ENCODE peak calls at places on chromosomes 13 and 19, in ten cellular contexts. B is PC-9; H is NCI-H2029 treated with DMSO at 0.1 percent for 48 hours; A is fibroblast of the aortic adventitia; O is A172; X is activated CD4-positive, CD25-positive, alpha-beta regulatory T cell treated with anti-CD3 and anti-CD28 coated beads, Interleukin-2, amount 50 U/mL, for 72 hours; E is CD4-positive, alpha-beta memory T cell; U is stimulated activated naive CD8-positive, alpha-beta T cell treated with anti-CD3 and anti-CD28 coated beads, Interleukin-15, Interleukin-2, amounts not matched to agents 100 U/mL and 50 U/mL, for 24 hours; Q is WERI-Rb-1; P is CD4-positive, CD25-positive, alpha-beta regulatory T cell. M is an unnamed sample.

GRCh38 chr13:42039457-42039945 is 8.9 kb upstream of the DGKH start:
- DNase-seq in P (no peak), X (no peak), B (peak), O (peak), H (no peak), E (peak), Q (no peak), A (no peak), U (no peak), M (no peak)

GRCh38 chr13:72141845-72142470 is 275.0 kb upstream of the DACH1 start:
- DNase-seq in O (no peak), U (no peak), B (no peak), A (peak), E (no peak), Q (no peak), H (no peak), X (no peak), P (no peak), M (no peak)

GRCh38 chr13:50123862-50124535 is 108.8 kb downstream of the KCNRG start:
- DNase-seq in Q (peak), H (peak), O (peak), B (peak), P (peak), U (peak), A (peak), X (peak), E (peak), M (peak)

GRCh38 chr19:719636-720377 is 11.1 kb downstream of the PALM start:
- DNase-seq in Q (no peak), O (no peak), X (no peak), E (no peak), P (no peak), B (no peak), A (no peak), H (no peak), U (no peak), M (no peak)

GRCh38 chr13:23956106-23956505 is 58.8 kb upstream of the C1QTNF9B start:
- DNase-seq in E (no peak), B (peak), O (peak), A (peak), Q (no peak), X (no peak), U (peak), H (no peak), P (no peak), M (no peak)

GRCh38 chr13:95153647-95154405 is 147.4 kb downstream of the ABCC4 start:
- DNase-seq in H (no peak), Q (no peak), P (no peak), X (no peak), U (no peak), O (no peak), B (no peak), A (peak), E (no peak), M (no peak)

GRCh38 chr13:29621401-29621800 is 25.9 kb upstream of the SLC7A1 start:
- DNase-seq in A (no peak), X (no peak), H (no peak), Q (no peak), E (no peak), U (no peak), P (no peak), O (peak), B (no peak), M (no peak)

GRCh38 chr13:78258304-78258703 is 339.7 kb upstream of the EDNRB start:
- DNase-seq in H (no peak), Q (no peak), X (no peak), U (no peak), O (no peak), A (no peak), B (no peak), E (no peak), P (no peak), M (no peak)

GRCh38 chr19:49692102-49692599 is 1.2 kb downstream of the CPT1C start:
- DNase-seq in H (no peak), Q (no peak), P (no peak), X (no peak), O (no peak), A (no peak), B (no peak), E (no peak), U (no peak), M (no peak)

GRCh38 chr13:104137416-104137815 is 1071.2 kb upstream of the SLC10A2 start:
- DNase-seq in A (no peak), U (no peak), Q (no peak), E (no peak), H (no peak), O (no peak), P (no peak), B (no peak), X (no peak), M (no peak)